ENCODE peak calls at places on chromosome 15, in five cellular contexts. One of them, this sample, is unnamed.

GRCh38 chr15:41501191-41501917 is 7.7 kb downstream of the ITPKA start:
- DNase-seq in breast epithelium: no peak
- DNase-seq in astrocyte: no peak
- DNase-seq in T follicular helper cell: no peak
- DNase-seq in NCI-H748 treated with DMSO at 0.1 percent for 48 hours: peak
- DNase-seq in this sample: no peak

GRCh38 chr15:67183443-67184169 is 70.9 kb downstream of the AAGAB start:
- DNase-seq in breast epithelium: no peak
- DNase-seq in astrocyte: peak
- DNase-seq in T follicular helper cell: no peak
- DNase-seq in NCI-H748 treated with DMSO at 0.1 percent for 48 hours: no peak
- DNase-seq in this sample: peak

GRCh38 chr15:60476713-60477112 is 2.2 kb downstream of the ICE2 start:
- DNase-seq in breast epithelium: no peak
- DNase-seq in astrocyte: peak
- DNase-seq in T follicular helper cell: no peak
- DNase-seq in NCI-H748 treated with DMSO at 0.1 percent for 48 hours: no peak
- DNase-seq in this sample: peak

GRCh38 chr15:90603893-90604292 is 74.2 kb downstream of the CRTC3 start:
- DNase-seq in breast epithelium: no peak
- DNase-seq in astrocyte: no peak
- DNase-seq in T follicular helper cell: no peak
- DNase-seq in NCI-H748 treated with DMSO at 0.1 percent for 48 hours: no peak
- DNase-seq in this sample: peak

GRCh38 chr15:97141360-97141759 is 810.9 kb downstream of the NR2F2 start:
- DNase-seq in breast epithelium: no peak
- DNase-seq in astrocyte: no peak
- DNase-seq in T follicular helper cell: no peak
- DNase-seq in NCI-H748 treated with DMSO at 0.1 percent for 48 hours: no peak
- DNase-seq in this sample: no peak

GRCh38 chr15:28913171-28913765 is 27.5 kb downstream of the APBA2 start:
- DNase-seq in breast epithelium: no peak
- DNase-seq in astrocyte: no peak
- DNase-seq in T follicular helper cell: no peak
- DNase-seq in NCI-H748 treated with DMSO at 0.1 percent for 48 hours: no peak
- DNase-seq in this sample: no peak

GRCh38 chr15:38145671-38146111 is 106.9 kb upstream of the SPRED1 start:
- DNase-seq in breast epithelium: no peak
- DNase-seq in astrocyte: no peak
- DNase-seq in T follicular helper cell: no peak
- DNase-seq in NCI-H748 treated with DMSO at 0.1 percent for 48 hours: no peak
- DNase-seq in this sample: peak

GRCh38 chr15:27587810-27588209 is 511.3 kb downstream of the OCA2 start:
- DNase-seq in breast epithelium: no peak
- DNase-seq in astrocyte: no peak
- DNase-seq in T follicular helper cell: no peak
- DNase-seq in NCI-H748 treated with DMSO at 0.1 percent for 48 hours: peak
- DNase-seq in this sample: no peak

GRCh38 chr15:74780983-74781672 is 752 bp upstream of the CSK start:
- DNase-seq in breast epithelium: no peak
- DNase-seq in astrocyte: no peak
- DNase-seq in T follicular helper cell: peak
- DNase-seq in NCI-H748 treated with DMSO at 0.1 percent for 48 hours: no peak
- DNase-seq in this sample: peak

GRCh38 chr15:89569090-89569745 is 6.1 kb upstream of the TICRR start:
- DNase-seq in breast epithelium: no peak
- DNase-seq in astrocyte: no peak
- DNase-seq in T follicular helper cell: no peak
- DNase-seq in NCI-H748 treated with DMSO at 0.1 percent for 48 hours: no peak
- DNase-seq in this sample: no peak

GRCh38 chr15:64134322-64134829 is 17.2 kb upstream of the SNX22 start:
- DNase-seq in breast epithelium: no peak
- DNase-seq in astrocyte: peak
- DNase-seq in T follicular helper cell: no peak
- DNase-seq in NCI-H748 treated with DMSO at 0.1 percent for 48 hours: no peak
- DNase-seq in this sample: no peak

This sample was measured in foreskin fibroblast.